ENCODE peak calls at places on chromosomes 13 and 19, in nine cellular contexts. I is GM04504, S is ureter, M is HFF-Myc, R is BJ, B is retina, D is NCI-H1092 treated with DMSO at 0.1 percent for 48 hours, H is heart left ventricle, C is HFFc6. T is an unnamed sample.

GRCh38 chr19:45424191-45425058 is 708 bp upstream of the ERCC1 start:
- DNase-seq in I (peak), S (peak), M (peak), R (peak), B (no peak), D (peak), H (peak), C (peak), T (peak)

GRCh38 chr13:29546662-29547061 is 48.8 kb downstream of the SLC7A1 start:
- DNase-seq in I (no peak), S (no peak), M (no peak), R (no peak), B (no peak), D (no peak), H (no peak), C (no peak), T (no peak)

GRCh38 chr19:27635401-27635800 is 1577.5 kb downstream of the UQCRFS1 start:
- DNase-seq in I (no peak), S (no peak), M (no peak), R (no peak), B (no peak), D (no peak), H (no peak), C (no peak), T (no peak)

GRCh38 chr19:3466630-3467029 is 13.7 kb downstream of the SMIM24 start:
- DNase-seq in I (no peak), S (peak), M (no peak), R (no peak), B (no peak), D (no peak), H (no peak), C (no peak), T (no peak)

GRCh38 chr13:88701551-88701950 is 1030.4 kb downstream of the SLITRK5 start:
- DNase-seq in I (no peak), S (no peak), M (no peak), R (no peak), B (no peak), D (no peak), H (no peak), C (no peak), T (no peak)

GRCh38 chr13:41384749-41385503 is 72.4 kb upstream of the RGCC start:
- DNase-seq in I (no peak), S (no peak), M (no peak), R (no peak), B (no peak), D (no peak), H (no peak), C (no peak), T (no peak)

GRCh38 chr19:49391581-49392399 is 3.7 kb downstream of the KASH5 start:
- DNase-seq in I (peak), S (peak), M (peak), R (no peak), B (peak), D (peak), H (peak), C (peak), T (peak)

GRCh38 chr19:18021121-18021755 is 13.3 kb downstream of the ARRDC2 start:
- DNase-seq in I (peak), S (peak), M (no peak), R (peak), B (no peak), D (no peak), H (peak), C (peak), T (peak)

GRCh38 chr19:39499082-39499642 is 415 bp downstream of the DLL3 start:
- DNase-seq in I (no peak), S (no peak), M (no peak), R (no peak), B (peak), D (peak), H (no peak), C (no peak), T (no peak)

GRCh38 chr13:29543230-29544215 is 52.0 kb downstream of the SLC7A1 start:
- DNase-seq in I (no peak), S (no peak), M (no peak), R (no peak), B (no peak), D (no peak), H (no peak), C (peak), T (no peak)

GRCh38 chr19:11843741-11844140 is 4.8 kb upstream of the ZNF439 start:
- DNase-seq in I (no peak), S (peak), M (no peak), R (no peak), B (no peak), D (no peak), H (no peak), C (no peak), T (no peak)

GRCh38 chr13:20182231-20182846 is 10.4 kb downstream of the GJB2 start:
- DNase-seq in I (peak), S (no peak), M (peak), R (no peak), B (peak), D (peak), H (no peak), C (peak), T (no peak)

GRCh38 chr19:45376045-45376724 is 5.8 kb upstream of the ERCC2 start:
- DNase-seq in I (peak), S (peak), M (peak), R (peak), B (no peak), D (no peak), H (no peak), C (peak), T (no peak)

GRCh38 chr19:14030997-14031718 is 404 bp upstream of the IL27RA start:
- DNase-seq in I (no peak), S (no peak), M (no peak), R (no peak), B (no peak), D (no peak), H (no peak), C (no peak), T (peak)

GRCh38 chr13:112711528-112712265 is 21.9 kb downstream of the ATP11A start:
- DNase-seq in I (peak), S (peak), M (peak), R (peak), B (peak), D (peak), H (no peak), C (peak), T (peak)

GRCh38 chr13:31521466-31521865 is 217.9 kb upstream of the RXFP2 start:
- DNase-seq in I (peak), S (no peak), M (no peak), R (no peak), B (no peak), D (no peak), H (no peak), C (no peak), T (no peak)

GRCh38 chr19:42143341-42144234 is 11.3 kb upstream of the POU2F2 start:
- DNase-seq in I (no peak), S (no peak), M (no peak), R (no peak), B (peak), D (no peak), H (no peak), C (no peak), T (no peak)

GRCh38 chr13:31761951-31762350 is 22.6 kb downstream of the RXFP2 start:
- DNase-seq in I (no peak), S (no peak), M (no peak), R (no peak), B (no peak), D (no peak), H (no peak), C (peak), T (no peak)

GRCh38 chr13:101115762-101116161 is 300.5 kb downstream of the NALCN start:
- DNase-seq in I (no peak), S (no peak), M (no peak), R (no peak), B (peak), D (no peak), H (no peak), C (peak), T (no peak)

GRCh38 chr19:18063463-18063862 is 23.3 kb downstream of the IL12RB1 start:
- DNase-seq in I (no peak), S (no peak), M (no peak), R (no peak), B (no peak), D (no peak), H (no peak), C (no peak), T (no peak)

GRCh38 chr13:112242777-112243176 is 133.4 kb upstream of the SPACA7 start:
- DNase-seq in I (no peak), S (peak), M (no peak), R (no peak), B (no peak), D (no peak), H (no peak), C (no peak), T (no peak)

GRCh38 chr19:35135389-35135909 is 590 bp upstream of the LGI4 start:
- DNase-seq in I (no peak), S (no peak), M (no peak), R (no peak), B (peak), D (no peak), H (peak), C (peak), T (peak)

GRCh38 chr19:53927745-53928144 is 18.7 kb downstream of the CACNG7 start:
- DNase-seq in I (peak), S (no peak), M (peak), R (no peak), B (no peak), D (no peak), H (no peak), C (peak), T (no peak)

GRCh38 chr13:51067376-51068125 is 43.5 kb downstream of the C13orf42 start:
- DNase-seq in I (no peak), S (no peak), M (no peak), R (no peak), B (peak), D (no peak), H (no peak), C (no peak), T (no peak)

GRCh38 chr13:30172593-30173300 is 134.6 kb downstream of the KATNAL1 start:
- DNase-seq in I (no peak), S (no peak), M (peak), R (no peak), B (no peak), D (no peak), H (no peak), C (peak), T (no peak)

GRCh38 chr19:35265126-35265995 is 3.4 kb upstream of the USF2 start:
- DNase-seq in I (no peak), S (no peak), M (no peak), R (no peak), B (no peak), D (no peak), H (peak), C (no peak), T (peak)

GRCh38 chr13:33644607-33645543 is 173.1 kb upstream of the RFC3 start:
- DNase-seq in I (peak), S (no peak), M (no peak), R (no peak), B (no peak), D (no peak), H (no peak), C (no peak), T (no peak)

GRCh38 chr19:44867578-44867977 is 21.5 kb downstream of the NECTIN2 start:
- DNase-seq in I (no peak), S (no peak), M (no peak), R (no peak), B (no peak), D (no peak), H (peak), C (no peak), T (no peak)